ENCODE peak calls at places on chromosomes 7 and 10, in four cellular contexts. One of them, this sample, is unnamed.

GRCh38 chr10:35910234-35910633 is 268.1 kb upstream of the FZD8 start:
- DNase-seq in A549: peak; percentile 40
- DNase-seq in HepG2: no peak
- DNase-seq in HCT116: no peak
- DNase-seq in this sample: no peak

GRCh38 chr7:149865437-149865836 is 8.3 kb upstream of the ATP6V0E2 start:
- DNase-seq in A549: no peak
- DNase-seq in HCT116: no peak
- DNase-seq in HepG2: no peak
- DNase-seq in this sample: no peak

GRCh38 chr10:13219685-13220670 is 14.2 kb downstream of the UCMA start:
- DNase-seq in HepG2: peak; percentile 48
- DNase-seq in HCT116: peak; percentile 49
- DNase-seq in A549: peak; percentile 56
- DNase-seq in this sample: peak; percentile 75

GRCh38 chr10:20105931-20106330 is 289.7 kb downstream of the PLXDC2 start:
- DNase-seq in A549: no peak
- DNase-seq in HCT116: no peak
- DNase-seq in HepG2: no peak
- DNase-seq in this sample: no peak

GRCh38 chr7:20330797-20331230 is at the start of gene ITGB8:
- DNase-seq in HepG2: no peak
- DNase-seq in HCT116: no peak
- DNase-seq in A549: peak; percentile 39
- DNase-seq in this sample: no peak

GRCh38 chr7:82263880-82264751 is 179.5 kb downstream of the CACNA2D1 start:
- DNase-seq in HCT116: no peak
- DNase-seq in A549: no peak
- DNase-seq in HepG2: no peak
- DNase-seq in this sample: no peak

GRCh38 chr7:102061981-102062390 is 224.7 kb upstream of the SH2B2 start:
- DNase-seq in A549: peak; percentile 38
- DNase-seq in HepG2: no peak
- DNase-seq in HCT116: no peak
- DNase-seq in this sample: no peak

GRCh38 chr10:124301736-124302135 is 117.0 kb downstream of the OAT start:
- DNase-seq in HCT116: no peak
- DNase-seq in A549: no peak
- DNase-seq in HepG2: no peak
- DNase-seq in this sample: no peak

GRCh38 chr7:130272456-130273080 is 5.9 kb downstream of the CPA2 start:
- DNase-seq in HepG2: no peak
- DNase-seq in A549: no peak
- DNase-seq in HCT116: no peak
- DNase-seq in this sample: no peak

GRCh38 chr10:95295031-95295755 is 4.4 kb upstream of the PDLIM1 start:
- DNase-seq in HepG2: no peak
- DNase-seq in A549: no peak
- DNase-seq in HCT116: no peak
- DNase-seq in this sample: peak; percentile 27

GRCh38 chr7:47654672-47655340 is 72.9 kb upstream of the TNS3 start:
- DNase-seq in A549: no peak
- DNase-seq in HepG2: no peak
- DNase-seq in HCT116: no peak
- DNase-seq in this sample: no peak

GRCh38 chr7:2621061-2621828 is 10.5 kb upstream of the TTYH3 start:
- DNase-seq in HepG2: no peak
- DNase-seq in HCT116: no peak
- DNase-seq in A549: no peak
- DNase-seq in this sample: peak; percentile 26

GRCh38 chr10:98957801-98958200 is 277.9 kb downstream of the HPSE2 start:
- DNase-seq in HCT116: no peak
- DNase-seq in HepG2: no peak
- DNase-seq in A549: no peak
- DNase-seq in this sample: no peak

GRCh38 chr10:114245128-114245791 is 6.2 kb downstream of the VWA2 start:
- DNase-seq in A549: no peak
- DNase-seq in HepG2: no peak
- DNase-seq in HCT116: no peak
- DNase-seq in this sample: no peak

GRCh38 chr10:87700031-87700796 is 40.5 kb downstream of the PAPSS2 start:
- DNase-seq in HepG2: no peak
- DNase-seq in HCT116: no peak
- DNase-seq in A549: no peak
- DNase-seq in this sample: no peak

GRCh38 chr10:117967149-117967548 is 79.6 kb downstream of the RAB11FIP2 start:
- DNase-seq in A549: no peak
- DNase-seq in HCT116: no peak
- DNase-seq in HepG2: no peak
- DNase-seq in this sample: no peak

GRCh38 chr10:8392216-8392615 is 337.7 kb downstream of the GATA3 start:
- DNase-seq in HepG2: no peak
- DNase-seq in HCT116: no peak
- DNase-seq in A549: peak; percentile 37
- DNase-seq in this sample: no peak

GRCh38 chr10:130421909-130422308 is 285.7 kb downstream of the GLRX3 start:
- DNase-seq in HepG2: no peak
- DNase-seq in A549: no peak
- DNase-seq in HCT116: no peak
- DNase-seq in this sample: no peak

GRCh38 chr10:51224610-51225230 is 150.4 kb downstream of the PRKG1 start:
- DNase-seq in HCT116: no peak
- DNase-seq in A549: no peak
- DNase-seq in HepG2: no peak
- DNase-seq in this sample: no peak

GRCh38 chr7:51162724-51163329 is 153.8 kb downstream of the COBL start:
- DNase-seq in A549: peak; percentile 88
- DNase-seq in HCT116: peak; percentile 85
- DNase-seq in HepG2: peak; percentile 64
- DNase-seq in this sample: peak; percentile 81

GRCh38 chr10:110413049-110413783 is 84.5 kb upstream of the DUSP5 start:
- DNase-seq in A549: no peak
- DNase-seq in HCT116: no peak
- DNase-seq in HepG2: no peak
- DNase-seq in this sample: no peak

GRCh38 chr7:118005021-118005420 is 131.8 kb upstream of the CTTNBP2 start:
- DNase-seq in HepG2: no peak
- DNase-seq in A549: no peak
- DNase-seq in HCT116: no peak
- DNase-seq in this sample: no peak

GRCh38 chr7:50625360-50625759 is 60.2 kb upstream of the DDC start:
- DNase-seq in HCT116: no peak
- DNase-seq in HepG2: no peak
- DNase-seq in A549: no peak
- DNase-seq in this sample: no peak

GRCh38 chr10:86667421-86668181 is 710 bp upstream of the LDB3 start:
- DNase-seq in HepG2: no peak
- DNase-seq in A549: no peak
- DNase-seq in HCT116: no peak
- DNase-seq in this sample: no peak

GRCh38 chr7:130894146-130895005 is 160.4 kb upstream of the KLF14 start:
- DNase-seq in HepG2: peak; percentile 65
- DNase-seq in A549: peak; percentile 93
- DNase-seq in HCT116: peak; percentile 97
- DNase-seq in this sample: peak; percentile 62

GRCh38 chr10:21526184-21526951 is 886 bp upstream of the SKIDA1 start:
- DNase-seq in HepG2: peak; percentile 64
- DNase-seq in HCT116: no peak
- DNase-seq in A549: peak; percentile 89
- DNase-seq in this sample: peak; percentile 75

GRCh38 chr7:149007615-149008014 is 20.7 kb downstream of the PDIA4 start:
- DNase-seq in HCT116: no peak
- DNase-seq in A549: peak; percentile 30
- DNase-seq in HepG2: no peak
- DNase-seq in this sample: peak; percentile 48

GRCh38 chr7:111091623-111092370 is 870 bp downstream of the LRRN3 start:
- DNase-seq in A549: no peak
- DNase-seq in HCT116: no peak
- DNase-seq in HepG2: no peak
- DNase-seq in this sample: no peak

DNA sequence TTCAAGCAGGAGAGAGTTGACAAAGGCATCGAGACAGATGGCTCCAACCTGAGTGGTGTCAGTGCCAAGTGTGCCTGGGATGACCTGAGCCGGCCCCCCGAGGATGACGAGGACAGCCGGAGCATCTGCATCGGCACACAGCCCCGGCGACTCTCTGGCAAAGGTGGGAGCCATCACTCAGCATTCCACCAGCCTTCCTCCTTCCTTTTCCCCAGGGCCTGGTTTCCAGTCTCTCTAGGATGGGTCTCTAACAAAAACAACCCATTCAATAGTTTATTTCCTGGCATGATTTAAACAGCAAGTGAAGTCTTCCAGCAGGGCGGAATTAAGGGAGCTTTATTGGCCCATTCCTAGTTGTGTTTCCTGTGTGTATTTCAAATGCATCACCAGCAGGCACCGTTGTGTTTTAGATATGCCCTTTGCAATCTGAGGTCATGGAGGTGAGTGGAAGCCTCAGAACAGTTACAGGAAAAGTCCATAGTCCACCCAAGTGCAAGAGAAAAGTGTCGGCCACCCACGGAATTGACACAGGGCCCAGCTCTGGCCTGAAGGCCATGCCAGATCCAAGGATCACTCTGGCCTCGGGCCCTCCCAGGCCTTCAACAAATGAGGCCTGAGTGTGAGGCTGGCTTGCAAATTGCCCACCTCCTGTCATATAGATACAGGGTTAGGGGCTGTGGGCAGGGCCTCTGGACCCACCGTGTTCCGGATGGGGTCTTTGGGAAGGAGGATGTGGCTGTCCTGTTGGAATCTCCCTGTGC is 47.0 kb upstream of the TRIM8 start:
- DNase-seq in HepG2: peak; percentile 83
- DNase-seq in HCT116: no peak
- DNase-seq in A549: no peak
- DNase-seq in this sample: no peak
- H3K27ac ChIP-seq in HepG2: peak overlapping the region; percentile 95
- H3K27ac ChIP-seq in HCT116: no peak overlapping the region
- H3K27ac ChIP-seq in A549: no peak overlapping the region
- H3K27ac ChIP-seq in this sample: no peak overlapping the region

DNA sequence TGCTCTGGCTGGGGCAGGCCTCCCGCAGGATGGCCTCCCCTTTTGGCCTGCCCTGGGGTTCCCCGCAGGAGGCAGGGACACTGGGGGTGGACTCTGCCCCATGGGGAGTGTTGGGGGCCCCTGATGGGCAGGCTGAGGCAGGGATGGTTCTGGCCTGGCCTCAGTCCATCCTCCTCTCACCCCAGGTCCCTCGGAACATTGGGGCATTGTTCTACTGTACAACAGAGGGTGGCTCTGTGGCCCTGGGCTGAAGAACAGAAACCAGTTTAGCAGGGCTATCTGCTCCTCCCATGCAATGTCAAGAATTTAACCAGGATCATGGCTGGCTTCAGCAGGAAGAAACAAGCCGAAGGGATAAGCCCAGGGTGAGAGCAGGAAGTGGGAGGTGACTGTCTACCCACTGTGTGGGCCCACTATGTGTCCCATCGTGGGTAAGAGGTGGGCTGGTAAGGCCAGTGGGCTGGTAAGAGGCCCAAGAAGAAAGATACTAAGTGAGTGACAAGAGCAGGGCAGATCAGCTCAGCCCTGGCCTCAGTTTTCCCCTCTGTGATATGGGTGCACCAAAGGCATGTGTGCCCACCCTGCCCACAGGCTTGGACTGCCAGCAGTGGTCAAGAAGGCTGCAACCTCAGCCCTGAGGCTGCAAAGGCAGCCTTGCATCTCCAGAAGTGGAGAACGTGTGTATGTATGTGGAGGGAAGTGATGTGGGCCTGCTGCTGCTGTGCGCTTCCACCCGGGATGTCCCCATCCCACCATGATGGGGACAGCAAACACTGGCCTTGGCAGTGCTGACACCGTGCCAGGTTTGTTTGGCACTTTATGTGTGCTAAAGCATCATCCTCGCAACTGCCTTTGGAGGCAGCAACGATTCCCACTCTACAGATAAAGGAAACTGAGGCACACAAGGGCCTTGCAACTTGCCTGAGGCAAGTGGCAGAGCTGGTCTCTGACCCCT is 138.9 kb downstream of the SH3PXD2A start:
- DNase-seq in HCT116: peak; percentile 48
- DNase-seq in HepG2: peak; percentile 88
- DNase-seq in A549: no peak
- DNase-seq in this sample: no peak
- TF ChIP-seq CEBPB in HCT116: no peak
- TF ChIP-seq CEBPB in HepG2: no peak
- TF ChIP-seq CEBPB in A549: no peak
- TF ChIP-seq CEBPB in this sample: no peak

GRCh38 chr7:158887594-158887993 is 31.2 kb downstream of the DYNC2I1 start:
- DNase-seq in HepG2: no peak
- DNase-seq in HCT116: no peak
- DNase-seq in A549: no peak
- DNase-seq in this sample: no peak
- H3K27ac ChIP-seq in HepG2: no peak overlapping the region
- H3K27ac ChIP-seq in HCT116: no peak overlapping the region
- H3K27ac ChIP-seq in A549: no peak overlapping the region
- H3K27ac ChIP-seq in this sample: no peak overlapping the region

DNA sequence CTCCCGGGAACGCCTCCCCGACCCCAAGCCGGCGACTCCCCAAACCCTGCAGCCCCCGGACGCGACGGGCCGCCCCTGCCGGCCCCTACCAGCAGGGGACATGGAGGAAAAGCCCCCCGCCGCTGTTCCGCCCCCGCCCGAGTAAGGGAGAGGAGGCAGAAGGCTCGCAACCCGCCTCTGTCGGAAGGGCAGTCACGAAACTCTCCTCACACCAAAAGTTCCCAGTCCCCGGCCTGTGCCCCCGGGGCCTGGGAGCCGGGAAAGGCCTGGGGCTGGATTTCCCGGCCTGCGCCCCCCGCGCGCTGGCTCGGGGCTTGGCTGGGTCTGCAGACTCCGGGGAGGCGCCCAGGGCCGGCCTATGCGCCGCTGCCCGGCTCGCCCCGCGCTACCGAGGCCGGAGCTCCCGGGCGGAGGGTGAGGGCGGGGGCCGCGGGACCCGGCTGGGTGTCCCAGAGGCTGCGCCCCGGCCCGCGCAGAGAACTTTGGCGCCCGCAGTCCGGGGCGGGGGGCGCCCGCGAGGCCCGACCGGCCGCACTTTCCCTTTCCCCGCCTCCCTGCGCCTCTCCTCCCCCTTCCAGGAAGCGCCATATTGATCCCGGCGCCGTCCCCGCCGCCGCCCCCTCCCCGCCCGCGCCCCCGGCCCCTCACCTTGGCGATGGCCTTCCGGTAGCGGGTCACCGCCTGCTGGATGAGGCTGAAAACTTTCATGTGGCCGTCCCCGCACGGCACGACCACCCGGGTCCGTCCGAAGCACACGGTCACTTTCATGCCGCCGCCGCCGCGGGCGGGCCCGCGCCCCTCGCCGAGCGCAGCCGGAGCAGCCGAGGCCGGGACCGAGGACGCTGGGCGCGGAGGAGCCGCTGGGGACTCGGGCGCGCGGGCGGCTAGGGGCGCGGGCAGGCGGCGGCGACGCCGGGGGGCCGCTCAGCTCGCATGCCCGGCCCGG is 595 bp downstream of the PARD3 start:
- DNase-seq in A549: peak; percentile 43
- DNase-seq in HCT116: no peak
- DNase-seq in HepG2: peak; percentile 51
- DNase-seq in this sample: peak; percentile 40
- TF ChIP-seq CEBPB in A549: no peak
- TF ChIP-seq CEBPB in HCT116: no peak
- TF ChIP-seq CEBPB in HepG2: no peak
- TF ChIP-seq CEBPB in this sample: no peak

GRCh38 chr10:79129361-79129997 is 60.7 kb downstream of the ZMIZ1 start:
- DNase-seq in HCT116: no peak
- DNase-seq in A549: no peak
- DNase-seq in HepG2: peak; percentile 45
- DNase-seq in this sample: peak; percentile 73
- H3K27ac ChIP-seq in HCT116: peak overlapping the region; percentile 35
- H3K27ac ChIP-seq in A549: peak overlapping the region; percentile 84
- H3K27ac ChIP-seq in HepG2: peak overlapping the region; percentile 29
- H3K27ac ChIP-seq in this sample: peak overlapping the region; percentile 50